ENCODE peak calls at places on chromosomes 13 and 19, in ten cellular contexts. One of them, this sample, is unnamed. For H3K4me1, the result is how much of the 10 kb centered on the place peaks cover.

GRCh38 chr13:32309812-32310706 is 5.1 kb downstream of the ZAR1L start:
- DNase-seq in HCT116: peak
- DNase-seq in thyroid gland: peak
- DNase-seq in A673: peak
- DNase-seq in esophagus squamous epithelium: no peak
- DNase-seq in left ventricle myocardium inferior: no peak
- DNase-seq in tibial nerve: no peak
- DNase-seq in upper lobe of left lung: peak
- DNase-seq in tibial artery: no peak
- DNase-seq in cardiac muscle cell: peak
- DNase-seq in this sample: no peak

GRCh38 chr13:66926851-66927524 is 303.1 kb downstream of the PCDH9 start:
- DNase-seq in HCT116: no peak
- DNase-seq in thyroid gland: peak
- DNase-seq in A673: no peak
- DNase-seq in esophagus squamous epithelium: no peak
- DNase-seq in left ventricle myocardium inferior: no peak
- DNase-seq in tibial nerve: no peak
- DNase-seq in upper lobe of left lung: no peak
- DNase-seq in tibial artery: no peak
- DNase-seq in cardiac muscle cell: no peak
- DNase-seq in this sample: no peak

GRCh38 chr19:55352040-55352439 is 2.5 kb downstream of the COX6B2 start:
- DNase-seq in HCT116: peak
- DNase-seq in thyroid gland: no peak
- DNase-seq in A673: no peak
- DNase-seq in esophagus squamous epithelium: no peak
- DNase-seq in left ventricle myocardium inferior: no peak
- DNase-seq in tibial nerve: no peak
- DNase-seq in upper lobe of left lung: no peak
- DNase-seq in tibial artery: no peak
- DNase-seq in cardiac muscle cell: no peak
- DNase-seq in this sample: no peak

GRCh38 chr13:114118763-114119123 is 13.7 kb downstream of the RASA3 start:
- DNase-seq in HCT116: no peak
- DNase-seq in thyroid gland: peak
- DNase-seq in A673: peak
- DNase-seq in esophagus squamous epithelium: no peak
- DNase-seq in left ventricle myocardium inferior: no peak
- DNase-seq in tibial nerve: no peak
- DNase-seq in upper lobe of left lung: no peak
- DNase-seq in tibial artery: no peak
- DNase-seq in cardiac muscle cell: no peak
- DNase-seq in this sample: peak

GRCh38 chr13:94345374-94346195 is 133.9 kb downstream of the DCT start:
- DNase-seq in HCT116: no peak
- DNase-seq in thyroid gland: no peak
- DNase-seq in A673: peak
- DNase-seq in esophagus squamous epithelium: no peak
- DNase-seq in left ventricle myocardium inferior: no peak
- DNase-seq in tibial nerve: no peak
- DNase-seq in upper lobe of left lung: no peak
- DNase-seq in tibial artery: no peak
- DNase-seq in cardiac muscle cell: peak
- DNase-seq in this sample: no peak

GRCh38 chr13:84126671-84127171 is 244.4 kb upstream of the SLITRK1 start:
- DNase-seq in HCT116: no peak
- DNase-seq in thyroid gland: peak
- DNase-seq in A673: peak
- DNase-seq in esophagus squamous epithelium: no peak
- DNase-seq in left ventricle myocardium inferior: no peak
- DNase-seq in tibial nerve: no peak
- DNase-seq in upper lobe of left lung: no peak
- DNase-seq in tibial artery: no peak
- DNase-seq in cardiac muscle cell: peak
- DNase-seq in this sample: peak

GRCh38 chr13:110354715-110355473 is 47.8 kb downstream of the COL4A2 start:
- DNase-seq in HCT116: no peak
- DNase-seq in thyroid gland: no peak
- DNase-seq in A673: no peak
- DNase-seq in esophagus squamous epithelium: no peak
- DNase-seq in left ventricle myocardium inferior: no peak
- DNase-seq in tibial nerve: no peak
- DNase-seq in upper lobe of left lung: no peak
- DNase-seq in tibial artery: no peak
- DNase-seq in cardiac muscle cell: no peak
- DNase-seq in this sample: no peak

GRCh38 chr19:41821003-41821735 is 23.3 kb downstream of the LYPD4 start:
- DNase-seq in HCT116: peak
- DNase-seq in thyroid gland: peak
- DNase-seq in A673: peak
- DNase-seq in esophagus squamous epithelium: no peak
- DNase-seq in left ventricle myocardium inferior: no peak
- DNase-seq in tibial nerve: no peak
- DNase-seq in upper lobe of left lung: peak
- DNase-seq in tibial artery: no peak
- DNase-seq in cardiac muscle cell: no peak
- DNase-seq in this sample: no peak

GRCh38 chr19:6047741-6048231 is 62.5 kb downstream of the RFX2 start:
- DNase-seq in HCT116: peak
- DNase-seq in thyroid gland: peak
- DNase-seq in A673: peak
- DNase-seq in esophagus squamous epithelium: no peak
- DNase-seq in left ventricle myocardium inferior: no peak
- DNase-seq in tibial nerve: no peak
- DNase-seq in upper lobe of left lung: no peak
- DNase-seq in tibial artery: no peak
- DNase-seq in cardiac muscle cell: peak
- DNase-seq in this sample: peak

GRCh38 chr13:94112227-94112626 is 367.3 kb downstream of the DCT start:
- DNase-seq in HCT116: no peak
- DNase-seq in thyroid gland: no peak
- DNase-seq in A673: peak
- DNase-seq in esophagus squamous epithelium: no peak
- DNase-seq in left ventricle myocardium inferior: no peak
- DNase-seq in tibial nerve: peak
- DNase-seq in upper lobe of left lung: no peak
- DNase-seq in tibial artery: peak
- DNase-seq in cardiac muscle cell: no peak
- DNase-seq in this sample: peak

GRCh38 chr13:71661921-71662320 is 205.1 kb downstream of the DACH1 start:
- DNase-seq in HCT116: no peak
- DNase-seq in thyroid gland: no peak
- DNase-seq in A673: no peak
- DNase-seq in esophagus squamous epithelium: no peak
- DNase-seq in left ventricle myocardium inferior: no peak
- DNase-seq in tibial nerve: no peak
- DNase-seq in upper lobe of left lung: no peak
- DNase-seq in tibial artery: no peak
- DNase-seq in cardiac muscle cell: no peak
- DNase-seq in this sample: no peak

GRCh38 chr19:58476498-58477015 is 405 bp downstream of the ZNF446 start:
- DNase-seq in HCT116: no peak
- DNase-seq in thyroid gland: no peak
- DNase-seq in A673: peak
- DNase-seq in esophagus squamous epithelium: no peak
- DNase-seq in left ventricle myocardium inferior: no peak
- DNase-seq in tibial nerve: no peak
- DNase-seq in upper lobe of left lung: no peak
- DNase-seq in tibial artery: no peak
- DNase-seq in cardiac muscle cell: peak
- DNase-seq in this sample: no peak

GRCh38 chr13:106529415-106530208 is 5.8 kb downstream of the EFNB2 start:
- DNase-seq in HCT116: no peak
- DNase-seq in thyroid gland: no peak
- DNase-seq in A673: no peak
- DNase-seq in esophagus squamous epithelium: no peak
- DNase-seq in left ventricle myocardium inferior: no peak
- DNase-seq in tibial nerve: no peak
- DNase-seq in upper lobe of left lung: no peak
- DNase-seq in tibial artery: no peak
- DNase-seq in cardiac muscle cell: no peak
- DNase-seq in this sample: no peak
- H3K4me1 ChIP-seq in HCT116: under half
- H3K4me1 ChIP-seq in thyroid gland: under half
- H3K4me1 ChIP-seq in A673: under half
- H3K4me1 ChIP-seq in esophagus squamous epithelium: half or more
- H3K4me1 ChIP-seq in left ventricle myocardium inferior: half or more
- H3K4me1 ChIP-seq in tibial nerve: under half
- H3K4me1 ChIP-seq in upper lobe of left lung: half or more
- H3K4me1 ChIP-seq in tibial artery: under half
- H3K4me1 ChIP-seq in cardiac muscle cell: under half
- H3K4me1 ChIP-seq in this sample: under half

GRCh38 chr19:3046621-3047306 is 15.5 kb downstream of the TLE5 start:
- DNase-seq in HCT116: no peak
- DNase-seq in thyroid gland: peak
- DNase-seq in A673: peak
- DNase-seq in esophagus squamous epithelium: no peak
- DNase-seq in left ventricle myocardium inferior: no peak
- DNase-seq in tibial nerve: peak
- DNase-seq in upper lobe of left lung: no peak
- DNase-seq in tibial artery: no peak
- DNase-seq in cardiac muscle cell: peak
- DNase-seq in this sample: no peak

GRCh38 chr19:3049089-3049488 is 13.2 kb downstream of the TLE5 start:
- DNase-seq in HCT116: no peak
- DNase-seq in thyroid gland: no peak
- DNase-seq in A673: no peak
- DNase-seq in esophagus squamous epithelium: no peak
- DNase-seq in left ventricle myocardium inferior: no peak
- DNase-seq in tibial nerve: no peak
- DNase-seq in upper lobe of left lung: no peak
- DNase-seq in tibial artery: no peak
- DNase-seq in cardiac muscle cell: no peak
- DNase-seq in this sample: no peak

GRCh38 chr19:3047307-3048189 is 14.7 kb downstream of the TLE5 start:
- DNase-seq in HCT116: peak
- DNase-seq in thyroid gland: peak
- DNase-seq in A673: peak
- DNase-seq in esophagus squamous epithelium: no peak
- DNase-seq in left ventricle myocardium inferior: peak
- DNase-seq in tibial nerve: peak
- DNase-seq in upper lobe of left lung: peak
- DNase-seq in tibial artery: peak
- DNase-seq in cardiac muscle cell: peak
- DNase-seq in this sample: peak

GRCh38 chr19:3048190-3048533 is 14.1 kb downstream of the TLE5 start:
- DNase-seq in HCT116: no peak
- DNase-seq in thyroid gland: no peak
- DNase-seq in A673: no peak
- DNase-seq in esophagus squamous epithelium: no peak
- DNase-seq in left ventricle myocardium inferior: no peak
- DNase-seq in tibial nerve: no peak
- DNase-seq in upper lobe of left lung: no peak
- DNase-seq in tibial artery: no peak
- DNase-seq in cardiac muscle cell: no peak
- DNase-seq in this sample: no peak

DNA sequence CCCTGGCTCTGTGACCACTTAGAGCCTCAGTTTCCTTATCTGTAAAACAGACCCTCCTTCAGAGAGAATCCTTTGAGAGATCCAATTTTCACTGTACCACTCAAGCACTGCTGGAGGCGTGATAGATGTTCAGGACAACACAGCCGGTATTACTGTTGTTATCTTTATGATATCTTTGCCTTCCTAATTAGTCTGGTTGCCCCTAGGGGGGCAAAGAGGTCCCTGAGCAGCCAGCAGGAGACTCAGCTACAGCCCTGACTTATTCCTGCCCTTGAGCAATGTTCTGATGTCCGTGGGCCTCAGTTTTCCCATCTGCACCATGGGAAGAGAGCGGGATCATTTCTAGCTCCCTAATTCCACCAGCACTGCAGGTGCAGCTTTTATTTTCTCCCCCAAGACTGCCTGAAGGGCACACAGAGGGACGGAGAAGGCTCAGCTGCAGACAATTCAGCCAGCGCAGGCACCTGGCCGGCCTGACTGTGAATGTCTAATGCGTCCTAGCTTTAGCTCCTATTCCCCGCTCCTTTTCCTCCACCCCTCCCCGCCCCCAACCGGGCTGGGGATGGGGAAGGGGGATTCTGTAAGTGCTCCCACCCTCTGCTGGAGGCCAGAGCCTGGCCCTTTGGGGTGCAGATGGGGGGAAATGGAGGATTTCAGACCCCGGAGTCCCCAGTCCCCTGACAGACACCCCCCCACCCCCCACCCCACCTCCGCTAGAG is 16.3 kb downstream of the TLE5 start:
- DNase-seq in HCT116: no peak
- DNase-seq in thyroid gland: no peak
- DNase-seq in A673: no peak
- DNase-seq in esophagus squamous epithelium: no peak
- DNase-seq in left ventricle myocardium inferior: no peak
- DNase-seq in tibial nerve: no peak
- DNase-seq in upper lobe of left lung: no peak
- DNase-seq in tibial artery: no peak
- DNase-seq in cardiac muscle cell: peak
- DNase-seq in this sample: no peak
- H3K4me3 ChIP-seq in HCT116: no peak
- H3K4me3 ChIP-seq in thyroid gland: no peak
- H3K4me3 ChIP-seq in A673: no peak
- H3K4me3 ChIP-seq in esophagus squamous epithelium: no peak
- H3K4me3 ChIP-seq in left ventricle myocardium inferior: no peak
- H3K4me3 ChIP-seq in tibial nerve: no peak
- H3K4me3 ChIP-seq in upper lobe of left lung: no peak
- H3K4me3 ChIP-seq in tibial artery: no peak
- H3K4me3 ChIP-seq in cardiac muscle cell: no peak
- H3K4me3 ChIP-seq in this sample: no peak

GRCh38 chr13:43514326-43514725 is 272.4 kb downstream of the ENOX1 start:
- DNase-seq in HCT116: no peak
- DNase-seq in thyroid gland: no peak
- DNase-seq in A673: no peak
- DNase-seq in esophagus squamous epithelium: no peak
- DNase-seq in left ventricle myocardium inferior: peak
- DNase-seq in tibial nerve: no peak
- DNase-seq in upper lobe of left lung: no peak
- DNase-seq in tibial artery: no peak
- DNase-seq in cardiac muscle cell: no peak
- DNase-seq in this sample: no peak

GRCh38 chr13:43516401-43516826 is 270.4 kb downstream of the ENOX1 start:
- DNase-seq in HCT116: no peak
- DNase-seq in thyroid gland: no peak
- DNase-seq in A673: no peak
- DNase-seq in esophagus squamous epithelium: no peak
- DNase-seq in left ventricle myocardium inferior: no peak
- DNase-seq in tibial nerve: peak
- DNase-seq in upper lobe of left lung: no peak
- DNase-seq in tibial artery: peak
- DNase-seq in cardiac muscle cell: peak
- DNase-seq in this sample: no peak

GRCh38 chr13:43511260-43511970 is 275.4 kb downstream of the ENOX1 start:
- DNase-seq in HCT116: no peak
- DNase-seq in thyroid gland: no peak
- DNase-seq in A673: no peak
- DNase-seq in esophagus squamous epithelium: no peak
- DNase-seq in left ventricle myocardium inferior: no peak
- DNase-seq in tibial nerve: no peak
- DNase-seq in upper lobe of left lung: no peak
- DNase-seq in tibial artery: no peak
- DNase-seq in cardiac muscle cell: no peak
- DNase-seq in this sample: no peak
- H3K27ac ChIP-seq in HCT116: no peak
- H3K27ac ChIP-seq in thyroid gland: no peak
- H3K27ac ChIP-seq in A673: no peak
- H3K27ac ChIP-seq in esophagus squamous epithelium: no peak
- H3K27ac ChIP-seq in left ventricle myocardium inferior: peak
- H3K27ac ChIP-seq in tibial nerve: no peak
- H3K27ac ChIP-seq in upper lobe of left lung: no peak
- H3K27ac ChIP-seq in tibial artery: no peak
- H3K27ac ChIP-seq in cardiac muscle cell: no peak
- H3K27ac ChIP-seq in this sample: peak

GRCh38 chr19:48965806-48966540 is 864 bp downstream of the FTL start:
- DNase-seq in HCT116: peak
- DNase-seq in thyroid gland: peak
- DNase-seq in A673: peak
- DNase-seq in esophagus squamous epithelium: peak
- DNase-seq in left ventricle myocardium inferior: peak
- DNase-seq in tibial nerve: peak
- DNase-seq in upper lobe of left lung: peak
- DNase-seq in tibial artery: peak
- DNase-seq in cardiac muscle cell: peak
- DNase-seq in this sample: peak
- H3K4me1 ChIP-seq in HCT116: under half
- H3K4me1 ChIP-seq in thyroid gland: half or more
- H3K4me1 ChIP-seq in A673: under half
- H3K4me1 ChIP-seq in esophagus squamous epithelium: half or more
- H3K4me1 ChIP-seq in left ventricle myocardium inferior: half or more
- H3K4me1 ChIP-seq in tibial nerve: half or more
- H3K4me1 ChIP-seq in upper lobe of left lung: half or more
- H3K4me1 ChIP-seq in tibial artery: under half
- H3K4me1 ChIP-seq in cardiac muscle cell: under half
- H3K4me1 ChIP-seq in this sample: under half